ENCODE peak calls at places on chromosomes 1 and 21, in four cellular contexts. K is K562, V is HepG2, O is GM12878. F is an unnamed sample.
A peak's percentile ranks its signal among the peaks of the same experiment; 100 is the strongest.

GRCh38 chr1:53686371-53687267 is 52.3 kb downstream of the GLIS1 start:
- DNase-seq in O (no peak), V (no peak), K (no peak), F (no peak)

GRCh38 chr1:72000809-72001208 is 281.5 kb downstream of the NEGR1 start:
- DNase-seq in O (no peak), V (no peak), K (no peak), F (peak; percentile 28)

GRCh38 chr21:21200103-21200938 is 202.1 kb downstream of the NCAM2 start:
- DNase-seq in V (no peak), K (peak; percentile 47), O (no peak), F (no peak)

GRCh38 chr1:184542291-184542690 is 155.5 kb downstream of the C1orf21 start:
- DNase-seq in K (no peak), O (no peak), V (no peak), F (no peak)

GRCh38 chr1:228109073-228109961 is at the start of gene MRPL55:
- DNase-seq in V (peak; percentile 92), K (peak; percentile 96), O (peak; percentile 93), F (peak; percentile 86)

GRCh38 chr1:51329443-51330325 is 678 bp downstream of the TTC39A start:
- DNase-seq in O (no peak), V (no peak), K (no peak), F (no peak)

GRCh38 chr1:15820478-15820877 is 13.0 kb upstream of the UQCRHL start:
- DNase-seq in O (no peak), V (no peak), K (no peak), F (no peak)

GRCh38 chr1:97014426-97014825 is 292.8 kb downstream of the PTBP2 start:
- DNase-seq in K (no peak), V (no peak), O (no peak), F (no peak)

GRCh38 chr1:168101336-168101735 is 35.4 kb downstream of the GPR161 start:
- DNase-seq in O (no peak), V (no peak), K (no peak), F (no peak)

GRCh38 chr21:44285547-44285992 is at the start of gene AIRE:
- DNase-seq in K (no peak), V (no peak), O (no peak), F (no peak)

GRCh38 chr1:1118011-1118892 is 2.4 kb upstream of the C1orf159 start:
- DNase-seq in K (no peak), V (no peak), O (no peak), F (no peak)
- TF ChIP-seq POLR2AphosphoS2 in K (no peak), V (no peak), O (no peak), F (no peak)

GRCh38 chr1:36091698-36092097 is 3.0 kb downstream of the ADPRS start:
- DNase-seq in V (no peak), K (no peak), O (no peak), F (no peak)
- TF ChIP-seq POLR2AphosphoS2 in V (no peak), K (no peak), O (no peak), F (no peak)

DNA sequence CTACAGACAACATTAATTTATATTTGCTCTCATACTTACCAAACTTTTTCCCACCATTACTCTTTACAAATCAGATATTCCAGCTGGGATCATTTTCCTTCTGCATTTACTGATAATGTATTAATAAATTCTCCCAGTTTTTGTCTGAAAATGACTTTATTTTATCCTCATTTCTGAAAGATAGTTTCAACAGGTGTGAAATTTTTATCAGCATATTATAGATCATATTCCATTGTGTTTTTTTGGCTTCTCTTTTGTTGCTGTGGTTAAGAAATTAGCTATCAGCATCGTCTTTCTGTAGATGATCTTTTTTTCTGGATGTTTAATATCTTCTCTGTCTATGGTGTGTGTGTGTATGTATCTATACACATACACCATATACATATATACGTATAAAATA is 2.7 kb downstream of the CFAP57 start:
- DNase-seq in O (no peak), K (no peak), V (no peak), F (no peak)
- TF ChIP-seq POLR2AphosphoS2 in O (no peak), K (no peak), V (no peak), F (no peak)

GRCh38 chr1:17405898-17406759 is 33.3 kb downstream of the RCC2 start:
- DNase-seq in K (peak; percentile 81), O (no peak), V (peak; percentile 71), F (peak; percentile 62)
- TF ChIP-seq POLR2AphosphoS2 in K (peak; percentile 95), O (no peak), V (no peak), F (no peak)